ENCODE peak calls at places on chromosomes 4 and X, in five cellular contexts. S, Z, U, T and W are unnamed samples.

GRCh38 chr4:136873555-136873954 is 658.7 kb downstream of the PCDH18 start:
- DNase-seq in Z (no peak), U (no peak), S (no peak), T (no peak), W (no peak)

GRCh38 chrX:14554132-14554715 is 24.9 kb downstream of the GLRA2 start:
- DNase-seq in U (no peak), Z (no peak), S (no peak), T (no peak), W (no peak)

GRCh38 chr4:120591038-120591437 is 331.5 kb downstream of the PRDM5 start:
- DNase-seq in Z (no peak), U (no peak), T (no peak), S (no peak), W (no peak)

GRCh38 chr4:37538931-37539330 is 147.2 kb downstream of the RELL1 start:
- DNase-seq in Z (no peak), U (no peak), S (no peak), T (no peak), W (no peak)

GRCh38 chrX:69032601-69033000 is 132.7 kb downstream of the PJA1 start:
- DNase-seq in S (no peak), T (no peak), Z (peak), U (no peak), W (no peak)

GRCh38 chrX:111928457-111928856 is 52.5 kb downstream of the TRPC5OS start:
- DNase-seq in U (no peak), T (no peak), Z (no peak), S (no peak), W (peak)

GRCh38 chr4:101028886-101029285 is 318.4 kb downstream of the PPP3CA start:
- DNase-seq in U (no peak), S (no peak), T (no peak), Z (no peak), W (no peak)

GRCh38 chr4:145762719-145763118 is 82.8 kb downstream of the C4orf51 start:
- DNase-seq in U (no peak), Z (no peak), S (no peak), T (no peak), W (no peak)

GRCh38 chr4:173517781-173518371 is 12.2 kb downstream of the HAND2 start:
- DNase-seq in Z (no peak), U (no peak), S (no peak), T (no peak), W (no peak)

GRCh38 chr4:37132351-37132989 is 112.1 kb upstream of the NWD2 start:
- DNase-seq in T (no peak), U (no peak), S (no peak), Z (no peak), W (no peak)